ENCODE peak calls at places on chromosomes 12 and 14, in eight cellular contexts. G, Z, E, B, Q, A, H and T are unnamed samples.

GRCh38 chr12:42125372-42125767 is 19.3 kb downstream of the GXYLT1 start:
- DNase-seq in G (no peak), A (no peak), Z (no peak), H (no peak), E (no peak), B (no peak), Q (no peak), T (no peak)

GRCh38 chr14:66853311-66853710 is 335.9 kb upstream of the GARIN2 start:
- DNase-seq in H (no peak), Q (no peak), E (no peak), A (no peak), B (no peak), G (no peak), Z (no peak), T (no peak)

GRCh38 chr12:122852336-122853275 is 17.3 kb downstream of the HIP1R start:
- DNase-seq in B (no peak), Z (no peak), A (no peak), H (peak), G (peak), Q (no peak), E (no peak), T (no peak)

GRCh38 chr12:110531741-110532333 is 29.7 kb downstream of the RAD9B start:
- DNase-seq in G (peak), H (no peak), Q (no peak), E (no peak), A (no peak), B (no peak), Z (peak), T (no peak)

GRCh38 chr12:14954269-14954668 is 7.1 kb downstream of the ARHGDIB start:
- DNase-seq in Q (no peak), H (no peak), B (no peak), E (no peak), Z (no peak), A (no peak), G (no peak), T (no peak)

GRCh38 chr12:5492562-5492961 is 60.7 kb downstream of the NTF3 start:
- DNase-seq in G (no peak), E (no peak), H (no peak), Z (no peak), B (no peak), Q (no peak), A (no peak), T (no peak)

GRCh38 chr12:29320295-29321090 is 60.5 kb downstream of the ERGIC2 start:
- DNase-seq in G (peak), Q (peak), H (peak), E (no peak), Z (peak), A (no peak), B (no peak), T (no peak)

GRCh38 chr12:30763053-30763452 is 8.3 kb upstream of the CAPRIN2 start:
- DNase-seq in Q (no peak), Z (no peak), A (no peak), B (no peak), H (no peak), E (no peak), G (no peak), T (no peak)

GRCh38 chr12:65948320-65949008 is 124.2 kb downstream of the HMGA2 start:
- DNase-seq in H (peak), A (no peak), Z (peak), G (peak), Q (peak), E (no peak), B (peak), T (no peak)

GRCh38 chr14:59376691-59377090 is 88.5 kb downstream of the GPR135 start:
- DNase-seq in G (no peak), B (no peak), E (no peak), Q (no peak), Z (no peak), A (no peak), H (no peak), T (no peak)

GRCh38 chr12:6450091-6450868 is 1.6 kb upstream of the TAPBPL start:
- DNase-seq in H (no peak), B (no peak), Q (no peak), G (no peak), A (no peak), E (no peak), Z (no peak), T (no peak)

GRCh38 chr12:27965966-27966365 is 6.6 kb downstream of the PTHLH start:
- DNase-seq in B (no peak), Z (peak), Q (no peak), H (peak), A (no peak), G (no peak), E (no peak), T (no peak)

GRCh38 chr12:53975019-53975815 is 463 bp upstream of the HOTAIR start:
- DNase-seq in G (no peak), A (no peak), H (no peak), B (no peak), E (no peak), Q (no peak), Z (peak), T (no peak)

GRCh38 chr14:55698051-55698450 is 118.0 kb downstream of the KTN1 start:
- DNase-seq in Q (no peak), B (no peak), Z (no peak), E (no peak), G (no peak), A (no peak), H (no peak), T (no peak)

GRCh38 chr14:39097159-39097558 is 5.9 kb downstream of the SEC23A start:
- DNase-seq in Q (no peak), E (no peak), Z (no peak), G (peak), H (no peak), A (no peak), B (no peak), T (no peak)

GRCh38 chr12:102298022-102298421 is 100.4 kb upstream of the PMCH start:
- DNase-seq in G (peak), Z (no peak), Q (peak), E (no peak), H (peak), A (no peak), B (no peak), T (no peak)

GRCh38 chr14:85416771-85417170 is 113.2 kb upstream of the FLRT2 start:
- DNase-seq in Z (peak), G (peak), H (peak), A (no peak), E (no peak), B (no peak), Q (no peak), T (no peak)

GRCh38 chr14:105857223-105857815 is 330.9 kb downstream of the TMEM121 start:
- DNase-seq in B (no peak), H (no peak), G (no peak), Q (no peak), E (no peak), Z (no peak), A (no peak), T (no peak)

GRCh38 chr14:96264850-96265249 is 8.8 kb downstream of the BDKRB1 start:
- DNase-seq in Q (no peak), Z (no peak), E (no peak), B (no peak), G (peak), H (no peak), A (no peak), T (no peak)

GRCh38 chr14:37060496-37061260 is 111.7 kb downstream of the SLC25A21 start:
- DNase-seq in H (no peak), A (no peak), Q (no peak), B (no peak), Z (no peak), E (no peak), G (no peak), T (no peak)

GRCh38 chr12:42450248-42450647 is 124.3 kb downstream of the PPHLN1 start:
- DNase-seq in H (peak), Z (peak), A (no peak), E (no peak), B (no peak), Q (no peak), G (no peak), T (no peak)

GRCh38 chr14:103699261-103699661 is 16.0 kb downstream of the XRCC3 start:
- DNase-seq in E (no peak), A (no peak), Q (no peak), B (no peak), Z (no peak), H (no peak), G (no peak), T (no peak)

GRCh38 chr12:90234455-90234854 is 525.8 kb upstream of the ATP2B1 start:
- DNase-seq in H (no peak), Z (no peak), G (peak), A (no peak), E (no peak), B (no peak), Q (peak), T (no peak)

GRCh38 chr12:43501705-43502104 is 50.3 kb downstream of the ADAMTS20 start:
- DNase-seq in E (no peak), G (peak), B (peak), Q (no peak), Z (peak), A (peak), H (no peak), T (no peak)

GRCh38 chr12:116247377-116247776 is 30.1 kb downstream of the MED13L start:
- DNase-seq in Z (no peak), B (no peak), H (no peak), Q (no peak), E (no peak), G (peak), A (no peak), T (no peak)

GRCh38 chr14:34227834-34228662 is 234.0 kb downstream of the SPTSSA start:
- DNase-seq in E (no peak), G (peak), Z (peak), B (peak), A (peak), Q (no peak), H (peak), T (no peak)

GRCh38 chr12:128606040-128606439 is 217.7 kb downstream of the SLC15A4 start:
- DNase-seq in A (no peak), Q (no peak), H (peak), G (no peak), B (no peak), Z (no peak), E (no peak), T (no peak)